ENCODE peak calls at places on chromosomes 16 and 17, in eight cellular contexts. One of them, this sample, is unnamed.

GRCh38 chr17:27453466-27453865 is 2.8 kb upstream of the KSR1 start:
- DNase-seq in HepG2: no peak
- DNase-seq in heart right ventricle: no peak
- DNase-seq in cardiac fibroblast: no peak
- DNase-seq in astrocyte of the cerebellum: no peak
- DNase-seq in bronchial epithelial cell: no peak
- DNase-seq in progenitor cell of endocrine pancreas: no peak
- DNase-seq in fibroblast of pulmonary artery: no peak
- DNase-seq in this sample: no peak

GRCh38 chr16:71722801-71723536 is 1.5 kb downstream of the PHLPP2 start:
- DNase-seq in HepG2: peak
- DNase-seq in heart right ventricle: peak
- DNase-seq in cardiac fibroblast: peak
- DNase-seq in astrocyte of the cerebellum: peak
- DNase-seq in bronchial epithelial cell: peak
- DNase-seq in progenitor cell of endocrine pancreas: peak
- DNase-seq in fibroblast of pulmonary artery: peak
- DNase-seq in this sample: peak

GRCh38 chr16:53456625-53457024 is 22.4 kb downstream of the RBL2 start:
- DNase-seq in HepG2: no peak
- DNase-seq in heart right ventricle: no peak
- DNase-seq in cardiac fibroblast: no peak
- DNase-seq in astrocyte of the cerebellum: no peak
- DNase-seq in bronchial epithelial cell: no peak
- DNase-seq in progenitor cell of endocrine pancreas: no peak
- DNase-seq in fibroblast of pulmonary artery: no peak
- DNase-seq in this sample: no peak

GRCh38 chr16:86718118-86718517 is 139.8 kb downstream of the FOXL1 start:
- DNase-seq in HepG2: no peak
- DNase-seq in heart right ventricle: no peak
- DNase-seq in cardiac fibroblast: peak
- DNase-seq in astrocyte of the cerebellum: no peak
- DNase-seq in bronchial epithelial cell: peak
- DNase-seq in progenitor cell of endocrine pancreas: no peak
- DNase-seq in fibroblast of pulmonary artery: no peak
- DNase-seq in this sample: no peak

GRCh38 chr17:19418312-19418992 is 7.4 kb downstream of the RNF112 start:
- DNase-seq in HepG2: no peak
- DNase-seq in heart right ventricle: no peak
- DNase-seq in cardiac fibroblast: peak
- DNase-seq in astrocyte of the cerebellum: peak
- DNase-seq in bronchial epithelial cell: peak
- DNase-seq in progenitor cell of endocrine pancreas: no peak
- DNase-seq in fibroblast of pulmonary artery: peak
- DNase-seq in this sample: no peak

GRCh38 chr17:77619851-77620250 is 338.7 kb upstream of the TNRC6C start:
- DNase-seq in HepG2: no peak
- DNase-seq in heart right ventricle: no peak
- DNase-seq in cardiac fibroblast: peak
- DNase-seq in astrocyte of the cerebellum: peak
- DNase-seq in bronchial epithelial cell: peak
- DNase-seq in progenitor cell of endocrine pancreas: no peak
- DNase-seq in fibroblast of pulmonary artery: peak
- DNase-seq in this sample: no peak

GRCh38 chr17:51909971-51910370 is 248.5 kb downstream of the CA10 start:
- DNase-seq in HepG2: no peak
- DNase-seq in heart right ventricle: no peak
- DNase-seq in cardiac fibroblast: no peak
- DNase-seq in astrocyte of the cerebellum: no peak
- DNase-seq in bronchial epithelial cell: no peak
- DNase-seq in progenitor cell of endocrine pancreas: no peak
- DNase-seq in fibroblast of pulmonary artery: no peak
- DNase-seq in this sample: no peak

GRCh38 chr17:81241648-81242420 is 2.7 kb downstream of the NDUFAF8 start:
- DNase-seq in HepG2: peak
- DNase-seq in heart right ventricle: peak
- DNase-seq in cardiac fibroblast: peak
- DNase-seq in astrocyte of the cerebellum: no peak
- DNase-seq in bronchial epithelial cell: peak
- DNase-seq in progenitor cell of endocrine pancreas: peak
- DNase-seq in fibroblast of pulmonary artery: peak
- DNase-seq in this sample: no peak

GRCh38 chr17:79743614-79744013 is 12.9 kb downstream of the ENPP7 start:
- DNase-seq in HepG2: no peak
- DNase-seq in heart right ventricle: no peak
- DNase-seq in cardiac fibroblast: no peak
- DNase-seq in astrocyte of the cerebellum: no peak
- DNase-seq in bronchial epithelial cell: no peak
- DNase-seq in progenitor cell of endocrine pancreas: no peak
- DNase-seq in fibroblast of pulmonary artery: no peak
- DNase-seq in this sample: no peak

GRCh38 chr17:47692137-47692894 is 1.6 kb upstream of the TBKBP1 start:
- DNase-seq in HepG2: no peak
- DNase-seq in heart right ventricle: no peak
- DNase-seq in cardiac fibroblast: no peak
- DNase-seq in astrocyte of the cerebellum: no peak
- DNase-seq in bronchial epithelial cell: no peak
- DNase-seq in progenitor cell of endocrine pancreas: no peak
- DNase-seq in fibroblast of pulmonary artery: no peak
- DNase-seq in this sample: no peak

GRCh38 chr17:77127735-77128361 is 12.9 kb upstream of the SEC14L1 start:
- DNase-seq in HepG2: no peak
- DNase-seq in heart right ventricle: peak
- DNase-seq in cardiac fibroblast: peak
- DNase-seq in astrocyte of the cerebellum: no peak
- DNase-seq in bronchial epithelial cell: no peak
- DNase-seq in progenitor cell of endocrine pancreas: no peak
- DNase-seq in fibroblast of pulmonary artery: no peak
- DNase-seq in this sample: no peak

GRCh38 chr16:1940273-1941161 is 2.5 kb downstream of the MSRB1 start:
- DNase-seq in HepG2: peak
- DNase-seq in heart right ventricle: no peak
- DNase-seq in cardiac fibroblast: no peak
- DNase-seq in astrocyte of the cerebellum: no peak
- DNase-seq in bronchial epithelial cell: no peak
- DNase-seq in progenitor cell of endocrine pancreas: no peak
- DNase-seq in fibroblast of pulmonary artery: no peak
- DNase-seq in this sample: no peak

DNA sequence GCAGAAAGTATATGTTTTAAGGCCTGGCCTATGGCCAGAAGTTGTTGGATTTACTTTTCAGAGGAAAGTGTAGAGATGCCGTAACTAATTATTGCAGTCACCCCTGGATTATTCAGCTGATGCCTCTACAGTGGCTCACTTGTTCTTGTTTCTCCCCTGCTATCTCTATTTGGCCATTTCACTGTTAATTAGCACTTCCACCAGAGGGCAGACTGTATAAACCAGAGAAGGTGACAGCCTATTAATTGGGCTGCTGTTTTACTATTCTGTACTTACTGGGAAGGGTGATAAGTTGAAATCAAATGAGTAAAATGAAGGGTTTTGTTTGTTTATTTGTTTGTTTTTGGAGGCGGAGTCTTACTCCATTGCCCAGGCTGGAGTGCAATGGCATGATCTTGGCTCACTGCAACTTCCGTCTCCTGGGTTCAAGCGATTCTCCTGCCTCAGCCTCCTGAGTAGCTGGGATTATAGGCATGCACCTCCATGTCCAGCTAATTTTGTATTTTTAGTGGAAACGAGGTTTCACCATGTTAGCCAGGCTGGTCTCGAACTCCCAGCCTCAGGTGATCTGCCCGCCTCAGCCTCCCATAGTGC is 66.0 kb downstream of the CDK12 start:
- DNase-seq in HepG2: peak
- DNase-seq in heart right ventricle: no peak
- DNase-seq in cardiac fibroblast: peak
- DNase-seq in astrocyte of the cerebellum: no peak
- DNase-seq in bronchial epithelial cell: peak
- DNase-seq in progenitor cell of endocrine pancreas: no peak
- DNase-seq in fibroblast of pulmonary artery: peak
- DNase-seq in this sample: no peak
- TF ChIP-seq CTCF in HepG2: peak
- TF ChIP-seq CTCF in heart right ventricle: peak
- TF ChIP-seq CTCF in cardiac fibroblast: peak
- TF ChIP-seq CTCF in astrocyte of the cerebellum: peak
- TF ChIP-seq CTCF in bronchial epithelial cell: peak
- TF ChIP-seq CTCF in progenitor cell of endocrine pancreas: peak
- TF ChIP-seq CTCF in fibroblast of pulmonary artery: peak
- TF ChIP-seq CTCF in this sample: peak

GRCh38 chr17:7502171-7502847 is 18.1 kb downstream of the POLR2A start:
- DNase-seq in HepG2: no peak
- DNase-seq in heart right ventricle: no peak
- DNase-seq in cardiac fibroblast: no peak
- DNase-seq in astrocyte of the cerebellum: no peak
- DNase-seq in bronchial epithelial cell: no peak
- DNase-seq in progenitor cell of endocrine pancreas: no peak
- DNase-seq in fibroblast of pulmonary artery: no peak
- DNase-seq in this sample: no peak

GRCh38 chr17:7501729-7502128 is 17.6 kb downstream of the POLR2A start:
- DNase-seq in HepG2: no peak
- DNase-seq in heart right ventricle: no peak
- DNase-seq in cardiac fibroblast: no peak
- DNase-seq in astrocyte of the cerebellum: no peak
- DNase-seq in bronchial epithelial cell: no peak
- DNase-seq in progenitor cell of endocrine pancreas: no peak
- DNase-seq in fibroblast of pulmonary artery: no peak
- DNase-seq in this sample: no peak

GRCh38 chr17:7499161-7499560 is 15.0 kb downstream of the POLR2A start:
- DNase-seq in HepG2: no peak
- DNase-seq in heart right ventricle: no peak
- DNase-seq in cardiac fibroblast: no peak
- DNase-seq in astrocyte of the cerebellum: no peak
- DNase-seq in bronchial epithelial cell: no peak
- DNase-seq in progenitor cell of endocrine pancreas: no peak
- DNase-seq in fibroblast of pulmonary artery: no peak
- DNase-seq in this sample: no peak

GRCh38 chr17:7503521-7503920 is 19.4 kb downstream of the POLR2A start:
- DNase-seq in HepG2: no peak
- DNase-seq in heart right ventricle: no peak
- DNase-seq in cardiac fibroblast: no peak
- DNase-seq in astrocyte of the cerebellum: no peak
- DNase-seq in bronchial epithelial cell: no peak
- DNase-seq in progenitor cell of endocrine pancreas: no peak
- DNase-seq in fibroblast of pulmonary artery: no peak
- DNase-seq in this sample: no peak

GRCh38 chr17:7502987-7503386 is 18.8 kb downstream of the POLR2A start:
- DNase-seq in HepG2: no peak
- DNase-seq in heart right ventricle: no peak
- DNase-seq in cardiac fibroblast: no peak
- DNase-seq in astrocyte of the cerebellum: no peak
- DNase-seq in bronchial epithelial cell: no peak
- DNase-seq in progenitor cell of endocrine pancreas: no peak
- DNase-seq in fibroblast of pulmonary artery: no peak
- DNase-seq in this sample: no peak
- TF ChIP-seq CTCF in HepG2: peak
- TF ChIP-seq CTCF in heart right ventricle: no peak
- TF ChIP-seq CTCF in cardiac fibroblast: peak
- TF ChIP-seq CTCF in astrocyte of the cerebellum: peak
- TF ChIP-seq CTCF in bronchial epithelial cell: peak
- TF ChIP-seq CTCF in progenitor cell of endocrine pancreas: peak
- TF ChIP-seq CTCF in fibroblast of pulmonary artery: peak
- TF ChIP-seq CTCF in this sample: peak

GRCh38 chr17:29279397-29280070 is 14.4 kb downstream of the NUFIP2 start:
- DNase-seq in HepG2: no peak
- DNase-seq in heart right ventricle: no peak
- DNase-seq in cardiac fibroblast: no peak
- DNase-seq in astrocyte of the cerebellum: no peak
- DNase-seq in bronchial epithelial cell: no peak
- DNase-seq in progenitor cell of endocrine pancreas: no peak
- DNase-seq in fibroblast of pulmonary artery: no peak
- DNase-seq in this sample: no peak

GRCh38 chr17:29278692-29279091 is 15.3 kb downstream of the NUFIP2 start:
- DNase-seq in HepG2: no peak
- DNase-seq in heart right ventricle: no peak
- DNase-seq in cardiac fibroblast: no peak
- DNase-seq in astrocyte of the cerebellum: no peak
- DNase-seq in bronchial epithelial cell: no peak
- DNase-seq in progenitor cell of endocrine pancreas: no peak
- DNase-seq in fibroblast of pulmonary artery: no peak
- DNase-seq in this sample: no peak

DNA sequence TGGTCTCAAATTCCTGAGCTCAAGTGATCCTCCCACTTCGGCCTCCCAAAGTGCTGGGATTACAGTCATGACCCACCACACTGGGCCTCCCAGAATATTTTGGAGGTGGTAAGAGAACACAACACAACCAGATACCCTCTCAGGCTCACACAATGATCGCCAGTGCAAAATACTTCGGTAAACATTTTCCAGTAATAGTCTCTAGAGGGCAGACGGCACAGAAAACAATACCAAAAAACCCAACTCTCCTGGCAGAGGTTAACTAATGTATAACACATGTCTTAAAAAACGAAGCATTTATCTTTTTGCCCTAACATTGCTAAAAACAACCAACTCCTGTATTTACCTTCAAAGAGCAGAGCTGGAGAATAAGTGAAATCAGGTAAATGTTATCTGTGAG is 10.5 kb downstream of the NUFIP2 start:
- DNase-seq in HepG2: no peak
- DNase-seq in heart right ventricle: no peak
- DNase-seq in cardiac fibroblast: peak
- DNase-seq in astrocyte of the cerebellum: no peak
- DNase-seq in bronchial epithelial cell: no peak
- DNase-seq in progenitor cell of endocrine pancreas: no peak
- DNase-seq in fibroblast of pulmonary artery: no peak
- DNase-seq in this sample: no peak
- TF ChIP-seq CTCF in HepG2: no peak
- TF ChIP-seq CTCF in heart right ventricle: no peak
- TF ChIP-seq CTCF in cardiac fibroblast: no peak
- TF ChIP-seq CTCF in astrocyte of the cerebellum: peak
- TF ChIP-seq CTCF in bronchial epithelial cell: no peak
- TF ChIP-seq CTCF in progenitor cell of endocrine pancreas: peak
- TF ChIP-seq CTCF in fibroblast of pulmonary artery: peak
- TF ChIP-seq CTCF in this sample: peak

GRCh38 chr16:25033852-25034251 is 18.7 kb upstream of the ARHGAP17 start:
- DNase-seq in HepG2: no peak
- DNase-seq in heart right ventricle: no peak
- DNase-seq in cardiac fibroblast: peak
- DNase-seq in astrocyte of the cerebellum: no peak
- DNase-seq in bronchial epithelial cell: no peak
- DNase-seq in progenitor cell of endocrine pancreas: no peak
- DNase-seq in fibroblast of pulmonary artery: peak
- DNase-seq in this sample: no peak

GRCh38 chr16:25030420-25031131 is 15.4 kb upstream of the ARHGAP17 start:
- DNase-seq in HepG2: no peak
- DNase-seq in heart right ventricle: no peak
- DNase-seq in cardiac fibroblast: no peak
- DNase-seq in astrocyte of the cerebellum: no peak
- DNase-seq in bronchial epithelial cell: no peak
- DNase-seq in progenitor cell of endocrine pancreas: no peak
- DNase-seq in fibroblast of pulmonary artery: no peak
- DNase-seq in this sample: no peak

GRCh38 chr16:25031132-25031440 is 15.9 kb upstream of the ARHGAP17 start:
- DNase-seq in HepG2: no peak
- DNase-seq in heart right ventricle: no peak
- DNase-seq in cardiac fibroblast: no peak
- DNase-seq in astrocyte of the cerebellum: no peak
- DNase-seq in bronchial epithelial cell: no peak
- DNase-seq in progenitor cell of endocrine pancreas: no peak
- DNase-seq in fibroblast of pulmonary artery: no peak
- DNase-seq in this sample: no peak

GRCh38 chr16:25034916-25035315 is 19.7 kb upstream of the ARHGAP17 start:
- DNase-seq in HepG2: no peak
- DNase-seq in heart right ventricle: no peak
- DNase-seq in cardiac fibroblast: no peak
- DNase-seq in astrocyte of the cerebellum: no peak
- DNase-seq in bronchial epithelial cell: no peak
- DNase-seq in progenitor cell of endocrine pancreas: no peak
- DNase-seq in fibroblast of pulmonary artery: no peak
- DNase-seq in this sample: no peak

GRCh38 chr16:25031441-25032307 is 16.5 kb upstream of the ARHGAP17 start:
- DNase-seq in HepG2: peak
- DNase-seq in heart right ventricle: peak
- DNase-seq in cardiac fibroblast: peak
- DNase-seq in astrocyte of the cerebellum: peak
- DNase-seq in bronchial epithelial cell: peak
- DNase-seq in progenitor cell of endocrine pancreas: peak
- DNase-seq in fibroblast of pulmonary artery: peak
- DNase-seq in this sample: peak
- TF ChIP-seq CTCF in HepG2: peak
- TF ChIP-seq CTCF in heart right ventricle: no peak
- TF ChIP-seq CTCF in cardiac fibroblast: no peak
- TF ChIP-seq CTCF in astrocyte of the cerebellum: no peak
- TF ChIP-seq CTCF in bronchial epithelial cell: no peak
- TF ChIP-seq CTCF in progenitor cell of endocrine pancreas: no peak
- TF ChIP-seq CTCF in fibroblast of pulmonary artery: no peak
- TF ChIP-seq CTCF in this sample: no peak